ENCODE peak calls at places on chromosome 16, in eight cellular contexts. X, O, R, L, V, Z, A and E are unnamed samples.

GRCh38 chr16:89330177-89330856 is 112.8 kb downstream of the ZNF778 start:
- DNase-seq in X (peak), O (no peak), R (no peak), L (no peak), V (peak), Z (no peak), A (no peak), E (peak)

GRCh38 chr16:22813946-22814325 is at the start of gene HS3ST2:
- DNase-seq in X (no peak), O (peak), R (peak), L (no peak), V (no peak), Z (no peak), A (peak), E (no peak)

GRCh38 chr16:27281285-27281684 is 12.7 kb upstream of the NSMCE1 start:
- DNase-seq in X (peak), O (no peak), R (no peak), L (no peak), V (no peak), Z (no peak), A (no peak), E (no peak)

GRCh38 chr16:20729141-20729540 is 12.5 kb downstream of the THUMPD1 start:
- DNase-seq in X (no peak), O (no peak), R (no peak), L (no peak), V (no peak), Z (no peak), A (no peak), E (no peak)

GRCh38 chr16:79430129-79430789 is 170.3 kb downstream of the MAF start:
- DNase-seq in X (no peak), O (no peak), R (no peak), L (no peak), V (no peak), Z (no peak), A (no peak), E (no peak)

GRCh38 chr16:87044829-87045228 is 272.4 kb downstream of the C16orf95 start:
- DNase-seq in X (no peak), O (no peak), R (no peak), L (no peak), V (no peak), Z (no peak), A (no peak), E (no peak)

GRCh38 chr16:65119905-65120341 is 1.9 kb downstream of the CDH11 start:
- DNase-seq in X (no peak), O (peak), R (no peak), L (peak), V (no peak), Z (no peak), A (no peak), E (no peak)

GRCh38 chr16:63998-64913 is 8.2 kb downstream of the RHBDF1 start:
- DNase-seq in X (no peak), O (no peak), R (no peak), L (no peak), V (no peak), Z (no peak), A (no peak), E (no peak)

GRCh38 chr16:26772503-26772902 is 294.2 kb upstream of the C16orf82 start:
- DNase-seq in X (no peak), O (no peak), R (no peak), L (no peak), V (no peak), Z (no peak), A (no peak), E (no peak)

GRCh38 chr16:12458591-12459400 is 344.9 kb downstream of the CPPED1 start:
- DNase-seq in X (no peak), O (no peak), R (no peak), L (no peak), V (no peak), Z (no peak), A (no peak), E (no peak)

GRCh38 chr16:15915555-15916081 is 27.2 kb upstream of the CEP20 start:
- DNase-seq in X (no peak), O (no peak), R (no peak), L (no peak), V (no peak), Z (no peak), A (no peak), E (no peak)

GRCh38 chr16:88883117-88883895 is 16.8 kb upstream of the PABPN1L start:
- DNase-seq in X (no peak), O (no peak), R (no peak), L (no peak), V (no peak), Z (no peak), A (no peak), E (no peak)

GRCh38 chr16:75415169-75415908 is 18.0 kb downstream of the CFDP1 start:
- DNase-seq in X (no peak), O (no peak), R (peak), L (no peak), V (no peak), Z (no peak), A (no peak), E (no peak)